ENCODE peak calls at places on chromosomes 16 and 17, in five cellular contexts. A is cardiac fibroblast, K is aorta, W is BJ, X is mucosa of descending colon. Z is an unnamed sample.
A peak's percentile ranks its signal among the peaks of the same experiment; 100 is the strongest.

GRCh38 chr17:35088911-35089845 is 25.7 kb upstream of the RFFL start:
- DNase-seq in A (peak; percentile 85), K (peak; percentile 96), W (no peak), X (peak; percentile 90), Z (no peak)

GRCh38 chr16:69089091-69089912 is 16.2 kb upstream of the HAS3 start:
- DNase-seq in A (no peak), K (no peak), W (no peak), X (no peak), Z (no peak)

GRCh38 chr16:50940275-50940854 is 198.5 kb downstream of the CYLD start:
- DNase-seq in A (no peak), K (no peak), W (no peak), X (no peak), Z (no peak)

GRCh38 chr16:15639061-15639568 is 3.8 kb downstream of the MARF1 start:
- DNase-seq in A (no peak), K (no peak), W (no peak), X (no peak), Z (no peak)

GRCh38 chr16:66610111-66610820 is 5.8 kb downstream of the CMTM3 start:
- DNase-seq in A (no peak), K (no peak), W (no peak), X (no peak), Z (no peak)

GRCh38 chr16:6343157-6343556 is 989.5 kb upstream of the RBFOX1 start:
- DNase-seq in A (no peak), K (no peak), W (no peak), X (no peak), Z (no peak)

GRCh38 chr16:54930034-54930938 is at the start of gene IRX5:
- DNase-seq in A (peak; percentile 98), K (peak; percentile 96), W (peak; percentile 82), X (peak; percentile 71), Z (peak; percentile 95)

GRCh38 chr17:32822996-32823395 is 53.9 kb downstream of the MYO1D start:
- DNase-seq in A (no peak), K (no peak), W (no peak), X (peak; percentile 44), Z (no peak)

GRCh38 chr16:77721752-77722314 is 481 bp upstream of the NUDT7 start:
- DNase-seq in A (no peak), K (no peak), W (no peak), X (no peak), Z (no peak)
- H3K4me3 ChIP-seq in A (peak overlapping the region; percentile 14), K (no peak overlapping the region), W (no peak overlapping the region), X (no peak overlapping the region), Z (peak overlapping the region; percentile 31)

DNA sequence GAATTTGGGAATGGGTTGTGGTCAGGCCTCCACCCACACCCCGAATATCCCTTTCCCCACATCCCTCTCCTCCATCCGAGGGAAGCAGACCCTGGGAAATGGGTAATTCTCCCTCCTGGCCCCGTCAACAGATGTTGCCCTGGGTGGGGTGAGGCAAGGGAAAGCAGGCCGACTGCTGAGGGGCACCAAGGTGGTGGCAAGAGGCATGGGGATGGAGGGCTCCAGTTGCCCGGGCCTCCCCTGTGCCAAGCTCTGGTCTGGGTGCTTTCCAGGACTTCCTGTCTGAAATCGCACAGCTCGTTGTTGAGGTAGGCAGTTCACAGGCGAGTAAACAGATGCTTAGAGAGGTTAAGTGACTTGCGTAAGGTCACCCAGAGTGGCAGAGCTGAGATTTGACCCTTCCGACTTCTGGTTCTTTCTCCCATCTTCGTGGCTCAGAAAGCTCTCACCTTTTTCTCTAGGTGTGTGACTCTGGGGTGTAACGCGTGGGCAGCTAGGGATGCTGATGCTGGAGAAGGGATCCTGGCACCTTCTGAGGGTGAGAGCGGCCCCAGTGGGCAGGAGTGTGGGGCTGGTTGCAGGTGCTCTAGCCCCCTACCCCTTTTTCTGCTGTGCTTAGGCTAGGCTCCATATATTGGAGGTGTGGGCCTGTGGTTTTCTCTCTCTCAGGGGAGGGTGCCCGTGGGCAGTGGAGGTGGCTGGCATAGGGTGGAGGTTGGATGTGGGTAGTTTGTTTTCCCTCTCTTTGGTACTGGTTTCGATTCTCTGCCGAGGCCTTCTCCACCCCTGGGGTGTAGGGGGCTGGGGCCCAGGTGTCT is 17.2 kb downstream of the RARA start:
- DNase-seq in A (no peak), K (peak; percentile 77), W (no peak), X (no peak), Z (no peak)
- H3K4me3 ChIP-seq in A (no peak overlapping the region), K (no peak overlapping the region), W (no peak overlapping the region), X (no peak overlapping the region), Z (no peak overlapping the region)

GRCh38 chr17:41528959-41529353 is 848 bp upstream of the KRT19 start:
- DNase-seq in A (no peak), K (no peak), W (no peak), X (peak; percentile 73), Z (no peak)

GRCh38 chr17:41527076-41528023 is 758 bp downstream of the KRT19 start:
- DNase-seq in A (peak; percentile 24), K (no peak), W (no peak), X (peak; percentile 64), Z (no peak)

GRCh38 chr17:41531993-41532392 is 3.9 kb upstream of the KRT19 start:
- DNase-seq in A (no peak), K (no peak), W (no peak), X (no peak), Z (no peak)

GRCh38 chr17:41530062-41531048 is 2.2 kb upstream of the KRT19 start:
- DNase-seq in A (peak; percentile 87), K (no peak), W (peak; percentile 75), X (peak; percentile 44), Z (peak; percentile 31)

GRCh38 chr17:41529491-41529915 is 1.4 kb upstream of the KRT19 start:
- DNase-seq in A (no peak), K (no peak), W (no peak), X (no peak), Z (no peak)
- H3K4me3 ChIP-seq in A (no peak overlapping the region), K (no peak overlapping the region), W (no peak overlapping the region), X (no peak overlapping the region), Z (no peak overlapping the region)

GRCh38 chr17:29587591-29587990 is 1.9 kb downstream of the GIT1 start:
- DNase-seq in A (no peak), K (no peak), W (no peak), X (no peak), Z (no peak)
- H3K4me3 ChIP-seq in A (peak overlapping the region; percentile 90), K (no peak overlapping the region), W (peak overlapping the region; percentile 79), X (no peak overlapping the region), Z (peak overlapping the region; percentile 61)

Z was measured in skeletal muscle cell.